ENCODE peak calls at places on chromosome 19, in eight cellular contexts. One of them, this sample, is unnamed.

GRCh38 chr19:4474504-4475136 is 2.5 kb downstream of the HDGFL2 start:
- DNase-seq in A549: no peak
- DNase-seq in Caco-2: no peak
- DNase-seq in choroid plexus epithelial cell: peak; percentile 82
- DNase-seq in Panc1: no peak
- DNase-seq in colonic mucosa: no peak
- DNase-seq in CD8-positive, alpha-beta T cell: no peak
- DNase-seq in progenitor cell of endocrine pancreas: no peak
- DNase-seq in this sample: peak; percentile 98

GRCh38 chr19:5479958-5480357 is 24.7 kb downstream of the ZNRF4 start:
- DNase-seq in A549: no peak
- DNase-seq in Caco-2: no peak
- DNase-seq in choroid plexus epithelial cell: no peak
- DNase-seq in Panc1: no peak
- DNase-seq in colonic mucosa: no peak
- DNase-seq in CD8-positive, alpha-beta T cell: no peak
- DNase-seq in progenitor cell of endocrine pancreas: no peak
- DNase-seq in this sample: peak; percentile 64

GRCh38 chr19:2532252-2533071 is 56.5 kb downstream of the GADD45B start:
- DNase-seq in A549: peak; percentile 91
- DNase-seq in Caco-2: no peak
- DNase-seq in choroid plexus epithelial cell: peak; percentile 98
- DNase-seq in Panc1: peak; percentile 84
- DNase-seq in colonic mucosa: no peak
- DNase-seq in CD8-positive, alpha-beta T cell: no peak
- DNase-seq in progenitor cell of endocrine pancreas: no peak
- DNase-seq in this sample: no peak

GRCh38 chr19:30237146-30237545 is 135.0 kb upstream of the ZNF536 start:
- DNase-seq in A549: no peak
- DNase-seq in Caco-2: no peak
- DNase-seq in choroid plexus epithelial cell: no peak
- DNase-seq in Panc1: no peak
- DNase-seq in colonic mucosa: no peak
- DNase-seq in CD8-positive, alpha-beta T cell: no peak
- DNase-seq in progenitor cell of endocrine pancreas: no peak
- DNase-seq in this sample: no peak

GRCh38 chr19:31589109-31589508 is 239.9 kb upstream of the TSHZ3 start:
- DNase-seq in A549: no peak
- DNase-seq in Caco-2: no peak
- DNase-seq in choroid plexus epithelial cell: no peak
- DNase-seq in Panc1: no peak
- DNase-seq in colonic mucosa: no peak
- DNase-seq in CD8-positive, alpha-beta T cell: no peak
- DNase-seq in progenitor cell of endocrine pancreas: no peak
- DNase-seq in this sample: no peak

GRCh38 chr19:53785196-53785889 is 38.8 kb downstream of the NLRP12 start:
- DNase-seq in A549: no peak
- DNase-seq in Caco-2: peak; percentile 81
- DNase-seq in choroid plexus epithelial cell: no peak
- DNase-seq in Panc1: no peak
- DNase-seq in colonic mucosa: no peak
- DNase-seq in CD8-positive, alpha-beta T cell: no peak
- DNase-seq in progenitor cell of endocrine pancreas: no peak
- DNase-seq in this sample: no peak

GRCh38 chr19:16462757-16463250 is 9.0 kb downstream of the EPS15L1 start:
- DNase-seq in A549: no peak
- DNase-seq in Caco-2: no peak
- DNase-seq in choroid plexus epithelial cell: no peak
- DNase-seq in Panc1: peak; percentile 17
- DNase-seq in colonic mucosa: no peak
- DNase-seq in CD8-positive, alpha-beta T cell: no peak
- DNase-seq in progenitor cell of endocrine pancreas: no peak
- DNase-seq in this sample: no peak

GRCh38 chr19:52694921-52695320 is 39.9 kb downstream of the ZNF611 start:
- DNase-seq in A549: no peak
- DNase-seq in Caco-2: no peak
- DNase-seq in choroid plexus epithelial cell: no peak
- DNase-seq in Panc1: no peak
- DNase-seq in colonic mucosa: no peak
- DNase-seq in CD8-positive, alpha-beta T cell: no peak
- DNase-seq in progenitor cell of endocrine pancreas: no peak
- DNase-seq in this sample: no peak

GRCh38 chr19:48798937-48799336 is 11.9 kb downstream of the BCAT2 start:
- DNase-seq in A549: no peak
- DNase-seq in Caco-2: no peak
- DNase-seq in choroid plexus epithelial cell: peak; percentile 58
- DNase-seq in Panc1: no peak
- DNase-seq in colonic mucosa: no peak
- DNase-seq in CD8-positive, alpha-beta T cell: no peak
- DNase-seq in progenitor cell of endocrine pancreas: no peak
- DNase-seq in this sample: no peak

GRCh38 chr19:28871099-28871725 is 341.7 kb downstream of the UQCRFS1 start:
- DNase-seq in A549: no peak
- DNase-seq in Caco-2: no peak
- DNase-seq in choroid plexus epithelial cell: no peak
- DNase-seq in Panc1: no peak
- DNase-seq in colonic mucosa: no peak
- DNase-seq in CD8-positive, alpha-beta T cell: no peak
- DNase-seq in progenitor cell of endocrine pancreas: no peak
- DNase-seq in this sample: no peak

GRCh38 chr19:7558667-7559066 is 23.1 kb downstream of the PNPLA6 start:
- DNase-seq in A549: no peak
- DNase-seq in Caco-2: no peak
- DNase-seq in choroid plexus epithelial cell: no peak
- DNase-seq in Panc1: no peak
- DNase-seq in colonic mucosa: no peak
- DNase-seq in CD8-positive, alpha-beta T cell: no peak
- DNase-seq in progenitor cell of endocrine pancreas: no peak
- DNase-seq in this sample: no peak

GRCh38 chr19:29812080-29812880 is 489 bp downstream of the CCNE1 start:
- DNase-seq in A549: no peak
- DNase-seq in Caco-2: peak; percentile 43
- DNase-seq in choroid plexus epithelial cell: no peak
- DNase-seq in Panc1: no peak
- DNase-seq in colonic mucosa: peak; percentile 33
- DNase-seq in CD8-positive, alpha-beta T cell: no peak
- DNase-seq in progenitor cell of endocrine pancreas: peak; percentile 28
- DNase-seq in this sample: no peak

GRCh38 chr19:12838893-12839656 is 760 bp downstream of the MAST1 start:
- DNase-seq in A549: no peak
- DNase-seq in Caco-2: no peak
- DNase-seq in choroid plexus epithelial cell: no peak
- DNase-seq in Panc1: no peak
- DNase-seq in colonic mucosa: no peak
- DNase-seq in CD8-positive, alpha-beta T cell: peak; percentile 34
- DNase-seq in progenitor cell of endocrine pancreas: no peak
- DNase-seq in this sample: no peak

GRCh38 chr19:12836529-12836863 is 1.8 kb upstream of the MAST1 start:
- DNase-seq in A549: no peak
- DNase-seq in Caco-2: no peak
- DNase-seq in choroid plexus epithelial cell: no peak
- DNase-seq in Panc1: no peak
- DNase-seq in colonic mucosa: no peak
- DNase-seq in CD8-positive, alpha-beta T cell: no peak
- DNase-seq in progenitor cell of endocrine pancreas: no peak
- DNase-seq in this sample: no peak

GRCh38 chr19:12840091-12841079 is 2.1 kb downstream of the MAST1 start:
- DNase-seq in A549: peak; percentile 80
- DNase-seq in Caco-2: peak; percentile 76
- DNase-seq in choroid plexus epithelial cell: peak; percentile 69
- DNase-seq in Panc1: no peak
- DNase-seq in colonic mucosa: peak; percentile 91
- DNase-seq in CD8-positive, alpha-beta T cell: peak; percentile 41
- DNase-seq in progenitor cell of endocrine pancreas: peak; percentile 69
- DNase-seq in this sample: no peak

GRCh38 chr19:12837225-12837624 is 1.1 kb upstream of the MAST1 start:
- DNase-seq in A549: no peak
- DNase-seq in Caco-2: no peak
- DNase-seq in choroid plexus epithelial cell: no peak
- DNase-seq in Panc1: no peak
- DNase-seq in colonic mucosa: no peak
- DNase-seq in CD8-positive, alpha-beta T cell: no peak
- DNase-seq in progenitor cell of endocrine pancreas: no peak
- DNase-seq in this sample: no peak

DNA sequence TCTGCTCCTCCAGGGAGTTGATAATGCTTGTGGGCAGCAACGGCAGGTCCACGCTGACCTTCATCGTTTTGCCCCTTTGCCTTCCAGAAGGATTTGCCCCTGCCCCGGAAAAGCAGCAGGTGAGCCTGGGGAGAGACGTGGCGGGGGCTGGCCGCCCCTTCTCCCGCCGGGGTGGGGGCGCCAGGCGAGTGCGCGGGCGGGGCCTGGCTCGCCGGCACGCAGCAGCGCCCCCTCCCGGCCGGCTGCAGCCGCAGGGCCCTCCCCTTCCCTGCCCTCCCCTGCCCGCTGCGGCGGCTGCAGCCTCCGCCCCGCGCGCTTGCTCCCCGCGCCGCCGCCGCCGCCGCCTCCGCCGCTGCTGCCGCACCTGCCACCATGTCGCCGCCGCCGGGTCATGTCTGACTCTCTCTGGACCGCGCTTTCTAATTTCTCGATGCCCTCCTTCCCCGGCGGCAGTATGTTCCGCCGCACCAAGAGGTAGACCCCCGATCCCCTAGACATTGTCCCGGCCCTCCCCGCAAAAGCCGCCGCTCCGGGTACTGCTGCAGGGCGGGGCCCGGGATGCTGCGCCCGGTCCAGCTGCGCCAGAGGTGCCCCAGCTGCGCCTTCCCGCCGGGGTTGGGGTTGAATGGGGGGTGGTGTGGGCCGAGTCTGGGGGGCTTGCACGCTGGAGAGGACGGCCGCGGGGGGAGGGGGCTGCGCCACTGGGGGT is at the start of gene MAST1:
- DNase-seq in A549: peak; percentile 46
- DNase-seq in Caco-2: peak; percentile 74
- DNase-seq in choroid plexus epithelial cell: no peak
- DNase-seq in Panc1: no peak
- DNase-seq in colonic mucosa: peak; percentile 40
- DNase-seq in CD8-positive, alpha-beta T cell: peak; percentile 48
- DNase-seq in progenitor cell of endocrine pancreas: peak; percentile 51
- DNase-seq in this sample: peak; percentile 69
- TF ChIP-seq CTCF in A549: peak; percentile 69
- TF ChIP-seq CTCF in Caco-2: peak; percentile 61
- TF ChIP-seq CTCF in choroid plexus epithelial cell: peak; percentile 31
- TF ChIP-seq CTCF in Panc1: peak; percentile 94
- TF ChIP-seq CTCF in colonic mucosa: no peak
- TF ChIP-seq CTCF in CD8-positive, alpha-beta T cell: peak; percentile 34
- TF ChIP-seq CTCF in progenitor cell of endocrine pancreas: peak; percentile 71
- TF ChIP-seq CTCF in this sample: peak; percentile 47

DNA sequence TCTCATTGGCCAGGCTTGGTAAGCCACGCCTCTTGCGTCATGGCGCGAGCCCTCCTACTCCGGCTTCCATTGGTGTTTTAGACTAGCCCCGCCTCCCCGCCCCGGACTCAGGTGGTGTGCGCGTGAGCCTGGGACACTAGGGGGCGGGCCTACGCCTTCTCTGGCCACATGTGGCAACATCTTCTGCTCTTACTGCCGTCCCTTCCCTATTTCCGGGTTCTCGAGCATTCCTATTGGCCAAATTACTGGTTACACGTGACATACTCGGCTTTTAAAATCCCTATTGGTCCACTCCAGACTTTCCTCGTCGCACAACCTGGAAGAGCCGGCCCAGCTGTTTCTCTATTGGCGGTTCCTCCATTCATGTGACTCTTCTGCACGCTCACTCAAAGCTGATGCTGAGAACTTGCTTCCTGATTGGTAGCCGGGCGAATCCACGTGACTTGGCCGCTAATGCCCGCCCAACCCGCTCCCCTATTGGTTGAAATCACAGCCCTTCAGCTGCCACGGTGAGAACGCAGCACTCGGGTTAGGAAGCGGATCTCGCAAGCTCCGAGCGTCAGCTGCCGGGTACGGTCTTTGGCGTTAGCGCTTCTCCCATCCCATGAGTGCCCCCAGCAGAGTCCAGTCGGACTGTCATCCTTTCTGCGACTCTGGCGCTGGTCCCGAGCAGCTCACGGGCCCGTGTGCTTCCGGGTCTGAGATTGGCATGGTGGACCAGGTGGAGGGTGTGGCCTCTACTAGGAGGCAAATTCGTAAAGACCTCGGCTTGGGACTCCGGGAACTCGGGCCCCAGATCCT is at the start of gene BLOC1S3:
- DNase-seq in A549: peak; percentile 100
- DNase-seq in Caco-2: peak; percentile 100
- DNase-seq in choroid plexus epithelial cell: peak; percentile 100
- DNase-seq in Panc1: peak; percentile 99
- DNase-seq in colonic mucosa: peak; percentile 100
- DNase-seq in CD8-positive, alpha-beta T cell: peak; percentile 100
- DNase-seq in progenitor cell of endocrine pancreas: peak; percentile 99
- DNase-seq in this sample: peak; percentile 96
- TF ChIP-seq CTCF in A549: no peak
- TF ChIP-seq CTCF in Caco-2: peak; percentile 45
- TF ChIP-seq CTCF in choroid plexus epithelial cell: peak; percentile 32
- TF ChIP-seq CTCF in Panc1: no peak
- TF ChIP-seq CTCF in colonic mucosa: peak; percentile 43
- TF ChIP-seq CTCF in CD8-positive, alpha-beta T cell: no peak
- TF ChIP-seq CTCF in progenitor cell of endocrine pancreas: peak; percentile 60
- TF ChIP-seq CTCF in this sample: peak; percentile 34

DNA sequence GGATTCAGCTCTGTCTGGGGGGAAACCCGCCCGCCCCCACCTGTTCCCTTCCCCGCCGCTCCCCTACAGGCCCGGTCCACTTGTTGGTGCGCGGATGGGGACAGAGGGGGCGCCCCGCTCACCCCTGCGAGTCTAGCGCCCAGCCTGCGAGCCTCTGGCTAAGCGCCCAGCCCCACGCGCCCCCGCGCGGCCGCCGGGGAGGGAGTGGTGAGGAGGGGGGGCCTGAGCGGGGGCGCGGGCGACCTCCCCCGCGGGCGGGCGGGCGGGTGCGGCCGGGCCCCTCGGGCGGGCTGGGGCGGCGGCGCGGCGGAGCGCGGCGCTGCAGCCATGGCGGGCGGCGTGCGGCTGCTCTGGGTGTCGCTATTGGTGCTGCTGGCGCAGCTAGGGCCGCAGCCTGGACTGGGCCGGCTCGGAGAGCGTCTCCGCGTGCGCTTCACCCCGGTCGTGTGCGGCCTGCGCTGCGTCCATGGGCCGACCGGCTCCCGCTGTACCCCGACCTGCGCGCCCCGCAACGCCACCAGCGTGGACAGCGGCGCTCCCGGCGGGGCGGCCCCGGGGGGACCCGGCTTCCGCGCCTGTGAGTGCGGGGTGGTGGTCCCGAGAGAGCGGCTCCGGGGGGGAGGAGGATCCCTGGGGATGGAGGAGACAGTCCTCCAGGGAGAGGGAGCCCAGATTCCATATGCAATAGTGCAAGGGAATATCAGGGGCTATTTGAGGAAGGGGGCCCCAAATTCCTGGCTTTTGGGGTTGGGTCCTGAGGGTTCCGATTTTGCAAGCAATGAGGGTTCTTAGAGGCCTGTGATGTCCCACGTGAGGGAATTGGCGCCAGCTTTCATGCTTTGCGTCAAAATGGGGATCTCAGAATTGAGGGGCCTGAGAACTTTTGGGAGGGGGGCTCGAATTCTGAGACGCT is at the start of gene LTBP4:
- DNase-seq in A549: no peak
- DNase-seq in Caco-2: peak; percentile 65
- DNase-seq in choroid plexus epithelial cell: peak; percentile 34
- DNase-seq in Panc1: no peak
- DNase-seq in colonic mucosa: peak; percentile 67
- DNase-seq in CD8-positive, alpha-beta T cell: no peak
- DNase-seq in progenitor cell of endocrine pancreas: no peak
- DNase-seq in this sample: no peak
- TF ChIP-seq CTCF in A549: no peak
- TF ChIP-seq CTCF in Caco-2: no peak
- TF ChIP-seq CTCF in choroid plexus epithelial cell: no peak
- TF ChIP-seq CTCF in Panc1: peak; percentile 59
- TF ChIP-seq CTCF in colonic mucosa: no peak
- TF ChIP-seq CTCF in CD8-positive, alpha-beta T cell: no peak
- TF ChIP-seq CTCF in progenitor cell of endocrine pancreas: peak; percentile 11
- TF ChIP-seq CTCF in this sample: peak; percentile 22

GRCh38 chr19:33064117-33064777 is 441 bp downstream of the RHPN2 start:
- DNase-seq in A549: peak; percentile 68
- DNase-seq in Caco-2: peak; percentile 87
- DNase-seq in choroid plexus epithelial cell: no peak
- DNase-seq in Panc1: no peak
- DNase-seq in colonic mucosa: peak; percentile 56
- DNase-seq in CD8-positive, alpha-beta T cell: peak; percentile 33
- DNase-seq in progenitor cell of endocrine pancreas: peak; percentile 59
- DNase-seq in this sample: no peak
- TF ChIP-seq CTCF in A549: no peak
- TF ChIP-seq CTCF in Caco-2: no peak
- TF ChIP-seq CTCF in choroid plexus epithelial cell: no peak
- TF ChIP-seq CTCF in Panc1: no peak
- TF ChIP-seq CTCF in colonic mucosa: no peak
- TF ChIP-seq CTCF in CD8-positive, alpha-beta T cell: no peak
- TF ChIP-seq CTCF in progenitor cell of endocrine pancreas: peak; percentile 46
- TF ChIP-seq CTCF in this sample: no peak

This sample was measured in D721Med.